ENCODE peak calls at places on chromosomes 6 and 20, in five cellular contexts. F, Z, N, K and J are unnamed samples.

GRCh38 chr20:10793741-10794140 is 119.9 kb upstream of the JAG1 start:
- DNase-seq in N (no peak), K (no peak), F (no peak), Z (no peak), J (peak; percentile 46)

GRCh38 chr6:121435444-121436069 is at the start of gene GJA1:
- DNase-seq in F (no peak), K (no peak), Z (peak; percentile 76), N (no peak), J (no peak)

GRCh38 chr6:6753301-6753700 is 164.8 kb downstream of the LY86 start:
- DNase-seq in F (peak; percentile 68), K (no peak), N (no peak), Z (no peak), J (no peak)

GRCh38 chr6:158472453-158472852 is 87.4 kb upstream of the TMEM181 start:
- DNase-seq in N (no peak), K (no peak), F (no peak), Z (no peak), J (no peak)

GRCh38 chr6:28816909-28817807 is 106.6 kb downstream of the TRIM27 start:
- DNase-seq in N (no peak), Z (no peak), F (no peak), K (no peak), J (no peak)

GRCh38 chr6:50907565-50907964 is 88.9 kb downstream of the TFAP2B start:
- DNase-seq in Z (no peak), F (no peak), K (no peak), N (no peak), J (no peak)

GRCh38 chr6:33642897-33643296 is 21.8 kb downstream of the ITPR3 start:
- DNase-seq in Z (no peak), N (no peak), K (no peak), F (no peak), J (no peak)

GRCh38 chr6:43246301-43247114 is 3.2 kb downstream of the TTBK1 start:
- DNase-seq in F (peak; percentile 79), N (peak; percentile 62), Z (peak; percentile 61), K (peak; percentile 53), J (peak; percentile 80)

GRCh38 chr20:49561256-49561655 is 6.7 kb downstream of the PTGIS start:
- DNase-seq in F (no peak), K (no peak), Z (no peak), N (no peak), J (no peak)

GRCh38 chr6:149781715-149782114 is 32.2 kb downstream of the PCMT1 start:
- DNase-seq in Z (no peak), K (no peak), F (no peak), N (no peak), J (no peak)

GRCh38 chr20:55394592-55394991 is 610.7 kb downstream of the CBLN4 start:
- DNase-seq in F (no peak), Z (no peak), K (no peak), N (no peak), J (no peak)

GRCh38 chr6:56902551-56903464 is 52.1 kb upstream of the BEND6 start:
- DNase-seq in K (peak; percentile 22), F (no peak), N (no peak), Z (peak; percentile 11), J (no peak)

GRCh38 chr20:16666272-16666671 is 63.6 kb upstream of the SNRPB2 start:
- DNase-seq in F (no peak), Z (no peak), N (no peak), K (no peak), J (no peak)

GRCh38 chr20:7294816-7295360 is 527.4 kb downstream of the BMP2 start:
- DNase-seq in Z (no peak), F (no peak), N (no peak), K (no peak), J (no peak)

GRCh38 chr6:30821862-30822784 is 62.2 kb upstream of the DDR1 start:
- DNase-seq in N (no peak), K (peak; percentile 33), F (no peak), Z (no peak), J (peak; percentile 23)

GRCh38 chr6:115729036-115729435 is 331.7 kb downstream of the FRK start:
- DNase-seq in K (no peak), N (no peak), Z (no peak), F (no peak), J (no peak)

GRCh38 chr20:31667315-31668285 is 29.9 kb downstream of the COX4I2 start:
- DNase-seq in Z (no peak), N (no peak), K (no peak), F (no peak), J (no peak)